ENCODE peak calls at places on chromosomes 2 and 18, in six cellular contexts. Z is PC-9, A is PC-3, T is coronary artery, Q is ascending aorta, I is body of pancreas. J is an unnamed sample.

GRCh38 chr2:99811544-99811943 is 321.7 kb upstream of the REV1 start:
- DNase-seq in T (peak), A (peak), Z (no peak), I (no peak), Q (no peak), J (no peak)

GRCh38 chr2:58913082-58913726 is 672.1 kb upstream of the FANCL start:
- DNase-seq in Q (no peak), T (no peak), Z (no peak), A (no peak), I (no peak), J (no peak)

GRCh38 chr18:286515-287310 is 18.9 kb upstream of the THOC1 start:
- DNase-seq in I (no peak), Q (no peak), A (peak), T (no peak), Z (no peak), J (peak)

GRCh38 chr2:233935426-233935825 is 18.3 kb downstream of the TRPM8 start:
- DNase-seq in Z (no peak), A (no peak), T (no peak), Q (no peak), I (no peak), J (no peak)

GRCh38 chr2:47905454-47906260 is 641 bp downstream of the FBXO11 start:
- DNase-seq in A (peak), T (peak), I (peak), Z (no peak), Q (no peak), J (peak)

GRCh38 chr2:212156114-212156513 is 382.5 kb downstream of the ERBB4 start:
- DNase-seq in A (no peak), Q (no peak), I (no peak), T (no peak), Z (no peak), J (no peak)

GRCh38 chr2:234072454-234072853 is 22.0 kb downstream of the SPP2 start:
- DNase-seq in T (no peak), Q (no peak), Z (no peak), I (no peak), A (no peak), J (no peak)

GRCh38 chr2:203451011-203451410 is 84.1 kb downstream of the RAPH1 start:
- DNase-seq in A (peak), Z (no peak), Q (no peak), I (no peak), T (no peak), J (peak)

GRCh38 chr2:230418341-230419016 is 2.5 kb downstream of the SP100 start:
- DNase-seq in T (no peak), I (no peak), Z (peak), Q (no peak), A (peak), J (peak)

GRCh38 chr2:129761569-129762021 is 217.9 kb upstream of the RAB6C start:
- DNase-seq in Z (no peak), I (no peak), Q (no peak), T (peak), A (no peak), J (no peak)

GRCh38 chr2:101844055-101844635 is 146.6 kb downstream of the MAP4K4 start:
- DNase-seq in Q (no peak), I (no peak), Z (peak), T (no peak), A (peak), J (peak)

GRCh38 chr2:122078451-122078850 is 323.0 kb downstream of the TSN start:
- DNase-seq in Z (no peak), I (no peak), Q (no peak), A (no peak), T (no peak), J (no peak)

GRCh38 chr2:112547333-112547732 is 5.1 kb downstream of the POLR1B start:
- DNase-seq in T (no peak), Q (no peak), A (no peak), I (no peak), Z (no peak), J (peak)

GRCh38 chr2:65144571-65144970 is 14.7 kb upstream of the RAB1A start:
- DNase-seq in Z (no peak), I (no peak), T (no peak), A (no peak), Q (no peak), J (no peak)

GRCh38 chr2:216315817-216316603 is 56.3 kb downstream of the MARCHF4 start:
- DNase-seq in I (no peak), T (no peak), Q (no peak), A (peak), Z (peak), J (peak)

GRCh38 chr2:151849413-151850010 is 21.3 kb upstream of the ARL5A start:
- DNase-seq in A (no peak), Z (no peak), Q (no peak), T (no peak), I (no peak), J (no peak)

GRCh38 chr2:65309699-65310098 is 82.1 kb downstream of the ACTR2 start:
- DNase-seq in Z (peak), T (no peak), A (peak), I (peak), Q (no peak), J (no peak)

GRCh38 chr2:150465703-150466569 is 21.5 kb downstream of the RND3 start:
- DNase-seq in Z (no peak), Q (no peak), I (no peak), A (peak), T (no peak), J (peak)

GRCh38 chr2:217248312-217248935 is 388.6 kb upstream of the TNP1 start:
- DNase-seq in I (peak), Z (no peak), T (peak), A (no peak), Q (no peak), J (peak)

GRCh38 chr18:70139138-70139537 is 66.3 kb downstream of the RTTN start:
- DNase-seq in Q (no peak), Z (no peak), T (no peak), A (no peak), I (no peak), J (no peak)

DNA sequence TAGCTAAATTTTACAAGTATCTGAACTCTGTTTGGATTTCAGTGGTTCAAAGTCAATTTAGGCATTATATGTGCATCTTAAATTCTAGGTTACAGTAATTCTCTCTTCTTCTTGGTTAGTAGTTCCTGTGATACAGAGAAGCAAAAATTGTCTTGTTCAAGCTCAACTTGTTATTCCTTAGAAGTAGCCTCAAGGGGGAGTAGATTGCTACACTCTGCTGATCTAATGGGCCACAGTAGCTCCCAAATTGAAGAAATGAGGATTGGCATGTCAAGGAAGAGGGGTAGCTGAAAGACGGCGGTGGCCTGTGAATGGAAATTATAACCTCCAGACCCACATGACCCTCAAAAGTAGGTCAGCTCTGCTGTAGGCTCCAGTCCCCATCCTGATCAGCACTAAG is 334.7 kb downstream of the HRH4 start:
- DNase-seq in I (no peak), Q (no peak), Z (no peak), T (no peak), A (no peak), J (no peak)
- TF ChIP-seq CTCF in I (no peak), Q (no peak), Z (no peak), T (no peak), A (no peak), J (no peak)

DNA sequence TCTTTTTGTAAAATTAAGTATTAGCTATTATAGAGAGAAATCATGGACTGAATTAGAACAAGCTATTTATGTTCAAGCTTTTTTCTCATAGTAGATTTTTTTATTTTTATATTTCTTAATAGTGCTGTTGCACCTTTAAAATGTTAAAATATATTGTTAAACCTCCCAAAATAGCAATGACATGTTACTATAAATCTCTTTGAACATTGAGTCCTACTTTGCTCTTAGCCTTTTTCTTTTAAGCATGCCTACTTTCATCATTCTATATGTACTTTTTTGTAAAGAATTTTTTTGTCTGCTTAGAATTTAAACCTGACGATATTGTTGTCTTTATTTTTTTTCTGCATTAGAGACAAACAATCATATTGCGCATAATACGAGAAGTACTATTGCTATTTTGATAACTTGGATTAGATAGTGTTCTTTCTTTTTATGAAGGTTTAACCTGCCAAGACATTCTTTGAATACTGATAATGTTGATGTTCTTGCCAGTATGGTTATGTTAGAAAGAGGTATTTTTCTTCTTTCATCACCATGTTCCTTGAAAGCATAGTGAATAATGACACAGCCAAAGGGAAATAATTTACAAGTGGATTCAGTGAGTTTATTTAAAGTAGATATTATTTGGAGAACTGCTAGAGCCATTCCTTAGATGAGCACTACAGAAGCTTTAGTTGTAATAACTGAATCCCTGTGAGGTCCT is 40.6 kb downstream of the PMS1 start:
- DNase-seq in I (no peak), A (no peak), Q (no peak), Z (no peak), T (no peak), J (no peak)
- H3K4me3 ChIP-seq in I (no peak), A (no peak), Q (no peak), Z (no peak), T (no peak), J (no peak)

DNA sequence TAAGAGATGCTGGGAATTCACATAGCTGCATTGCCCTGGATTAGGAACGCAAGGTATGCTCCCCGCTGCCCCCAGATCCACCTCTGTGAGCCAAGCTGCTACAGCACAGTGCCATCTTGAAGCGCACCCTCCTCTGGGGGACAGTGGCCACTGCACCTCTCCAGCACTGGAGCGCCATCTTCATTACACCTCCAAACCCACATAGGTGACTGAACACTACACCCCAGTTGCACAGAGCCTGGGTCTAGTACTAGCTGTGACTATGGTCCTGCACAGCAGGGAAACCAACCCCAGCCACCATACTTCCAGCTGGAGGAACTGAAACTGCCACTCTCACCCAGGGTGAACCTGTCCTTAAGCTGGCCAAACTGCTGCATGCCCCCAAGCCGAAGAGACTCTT is 84.6 kb downstream of the TMEM237 start:
- DNase-seq in I (no peak), A (no peak), Q (no peak), T (no peak), Z (no peak), J (no peak)
- TF ChIP-seq CTCF in I (no peak), A (no peak), Q (no peak), T (no peak), Z (no peak), J (no peak)

GRCh38 chr2:179925713-179926112 is 64.3 kb upstream of the ZNF385B start:
- DNase-seq in A (no peak), Q (no peak), T (no peak), I (no peak), Z (no peak), J (no peak)
- H3K4me3 ChIP-seq in A (no peak), Q (no peak), T (no peak), I (no peak), Z (no peak), J (no peak)

GRCh38 chr2:241736111-241736510 is 1.7 kb downstream of the D2HGDH start:
- DNase-seq in A (no peak), Z (no peak), T (no peak), I (no peak), Q (no peak), J (no peak)

GRCh38 chr2:241734467-241735208 is at the start of gene D2HGDH:
- DNase-seq in Q (peak), T (peak), I (peak), A (peak), Z (peak), J (peak)

GRCh38 chr2:241733391-241734207 is 831 bp upstream of the D2HGDH start:
- DNase-seq in Q (no peak), I (no peak), A (peak), T (no peak), Z (peak), J (no peak)

GRCh38 chr2:241730679-241731293 is 3.6 kb upstream of the D2HGDH start:
- DNase-seq in Q (no peak), Z (no peak), I (no peak), T (no peak), A (no peak), J (peak)

DNA sequence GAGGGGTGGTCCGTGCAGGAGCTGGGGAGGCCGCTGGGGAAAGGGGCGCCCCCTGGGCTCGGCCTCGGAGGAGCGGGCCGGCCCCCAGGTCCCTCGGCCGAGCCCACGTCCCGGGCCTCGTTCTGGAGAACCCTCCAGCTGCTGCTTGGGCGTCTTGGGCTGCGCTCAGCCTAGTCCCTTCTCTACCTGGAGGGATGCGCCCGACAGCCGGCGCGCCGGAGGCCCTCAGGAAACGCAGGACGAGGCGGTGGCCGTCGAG is 293 bp upstream of the D2HGDH start:
- DNase-seq in Z (no peak), T (no peak), Q (no peak), I (no peak), A (no peak), J (no peak)
- TF ChIP-seq CTCF in Z (no peak), T (no peak), Q (no peak), I (no peak), A (peak), J (no peak)

J was measured in fibroblast of villous mesenchyme.